ENCODE peak calls at places on chromosomes 16 and 17, in six cellular contexts. A is ascending aorta; Z is heart left ventricle; N is transverse colon; W is aorta; V is CD8-positive, alpha-beta T cell. Y is an unnamed sample.

GRCh38 chr17:80743181-80743771 is 198.6 kb downstream of the RPTOR start:
- DNase-seq in V (peak; percentile 63), A (no peak), N (no peak), W (no peak), Z (no peak), Y (no peak)

GRCh38 chr17:66233023-66233753 is 4.0 kb upstream of the APOH start:
- DNase-seq in N (no peak), A (no peak), Z (no peak), V (no peak), W (no peak), Y (no peak)

GRCh38 chr16:2458887-2459646 is 842 bp upstream of the TEDC2 start:
- DNase-seq in V (no peak), N (no peak), A (no peak), W (no peak), Z (no peak), Y (no peak)

GRCh38 chr17:45070001-45070400 is 8.9 kb downstream of the NMT1 start:
- DNase-seq in Z (no peak), A (no peak), N (no peak), V (no peak), W (no peak), Y (no peak)

GRCh38 chr16:23949630-23950290 is 114.0 kb downstream of the PRKCB start:
- DNase-seq in N (peak; percentile 67), W (peak; percentile 67), V (peak; percentile 81), A (peak; percentile 67), Z (peak; percentile 28), Y (peak; percentile 65)

GRCh38 chr16:27431773-27432599 is 30.0 kb downstream of the IL21R start:
- DNase-seq in A (peak; percentile 31), W (no peak), N (no peak), V (peak; percentile 5), Z (peak; percentile 10), Y (no peak)

GRCh38 chr17:2034157-2034556 is 4.2 kb downstream of the DPH1 start:
- DNase-seq in Z (no peak), A (no peak), W (no peak), V (no peak), N (no peak), Y (no peak)

GRCh38 chr17:36937961-36938565 is 788 bp downstream of the LHX1 start:
- DNase-seq in N (no peak), Z (no peak), W (no peak), V (no peak), A (peak; percentile 61), Y (no peak)

GRCh38 chr16:89201467-89202377 is 1.4 kb upstream of the SLC22A31 start:
- DNase-seq in Z (peak; percentile 42), V (peak; percentile 71), N (peak; percentile 91), W (peak; percentile 77), A (no peak), Y (peak; percentile 84)

GRCh38 chr17:81397314-81398169 is 2.3 kb downstream of the BAHCC1 start:
- DNase-seq in N (peak; percentile 47), V (no peak), W (no peak), A (no peak), Z (no peak), Y (no peak)

GRCh38 chr17:65786479-65786878 is 225.0 kb upstream of the AXIN2 start:
- DNase-seq in A (no peak), N (no peak), V (no peak), W (no peak), Z (no peak), Y (no peak)

GRCh38 chr17:82121660-82122629 is 23.9 kb upstream of the FASN start:
- DNase-seq in V (no peak), Z (no peak), A (no peak), N (no peak), W (no peak), Y (no peak)

GRCh38 chr17:74037320-74037719 is 166.2 kb upstream of the RPL38 start:
- DNase-seq in N (peak; percentile 18), A (no peak), W (no peak), V (no peak), Z (no peak), Y (no peak)

GRCh38 chr17:35906559-35907265 is 23.9 kb downstream of the RDM1 start:
- DNase-seq in N (no peak), W (no peak), Z (no peak), V (no peak), A (no peak), Y (no peak)

GRCh38 chr17:3903881-3904286 is 11.0 kb upstream of the CAMKK1 start:
- DNase-seq in V (no peak), A (no peak), W (peak; percentile 41), Z (no peak), N (no peak), Y (no peak)
- H3K4me3 ChIP-seq in V (no peak overlapping the region), A (no peak overlapping the region), W (no peak overlapping the region), Z (no peak overlapping the region), N (no peak overlapping the region), Y (no peak overlapping the region)

DNA sequence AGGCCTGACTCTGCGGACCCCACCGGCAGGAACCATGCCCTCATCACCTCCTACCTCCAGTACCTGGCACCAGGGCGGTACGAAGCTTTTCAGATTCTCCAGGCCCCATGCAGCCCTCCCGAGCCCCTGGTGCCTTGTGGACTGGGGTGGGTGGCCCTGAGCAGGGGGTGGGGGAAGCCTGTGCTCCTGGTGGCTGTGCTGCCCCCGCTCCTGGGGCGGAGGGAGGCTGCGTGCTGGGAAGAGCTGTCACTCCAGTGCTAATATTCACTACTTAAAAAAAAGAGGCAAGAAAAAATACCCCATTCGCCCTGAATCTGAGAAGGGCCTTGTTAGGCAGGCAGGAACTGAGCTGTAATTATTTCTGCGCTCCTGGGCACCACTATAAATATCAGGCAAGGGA is 111.8 kb downstream of the ENGASE start:
- DNase-seq in A (no peak), V (no peak), W (no peak), N (no peak), Z (no peak), Y (no peak)
- H3K27me3 ChIP-seq in A (peaks cover 9% of the 10 kb centered on the region), V (peaks cover 3% of the 10 kb centered on the region), W (no peaks in the 10 kb centered on the region), N (peaks cover 60% of the 10 kb centered on the region), Z (peaks cover 98% of the 10 kb centered on the region), Y (peaks cover 90% of the 10 kb centered on the region)

GRCh38 chr16:4433228-4433627 is 7.6 kb downstream of the DNAJA3 start:
- DNase-seq in V (no peak), Z (no peak), W (no peak), A (no peak), N (no peak), Y (no peak)
- H3K4me3 ChIP-seq in V (no peak overlapping the region), Z (no peak overlapping the region), W (no peak overlapping the region), A (no peak overlapping the region), N (no peak overlapping the region), Y (no peak overlapping the region)

DNA sequence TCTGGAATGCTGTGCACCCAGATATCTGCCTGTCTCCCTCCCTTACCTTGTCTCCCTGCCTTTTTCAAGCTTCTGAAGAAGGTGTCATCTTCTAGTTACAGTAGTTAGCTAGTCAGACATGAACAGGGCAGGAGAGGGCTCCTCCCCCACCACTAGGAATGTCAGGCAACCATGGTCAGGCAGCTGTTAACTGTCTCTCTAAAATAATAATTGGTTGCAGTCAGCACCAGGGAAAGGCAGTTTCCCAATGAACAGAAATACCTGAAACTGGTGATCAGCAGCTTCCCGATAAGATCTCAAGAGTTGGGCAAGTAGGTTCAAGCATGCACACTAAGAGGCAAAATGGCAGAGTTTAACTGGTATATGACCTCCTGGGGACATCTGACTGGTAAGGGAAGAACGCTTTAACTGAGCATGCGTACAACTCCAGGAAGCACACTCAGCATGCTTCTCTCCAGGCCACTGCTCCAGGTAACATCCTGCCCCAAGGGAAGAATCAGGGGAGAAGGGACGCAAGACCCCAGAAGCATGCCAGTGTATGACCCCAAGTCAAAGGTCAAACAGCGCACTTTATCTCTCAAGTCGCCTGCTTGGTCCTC is 12.6 kb upstream of the XYLT1 start:
- DNase-seq in V (no peak), Z (no peak), A (no peak), N (no peak), W (no peak), Y (no peak)
- H3K27me3 ChIP-seq in V (no peaks in the 10 kb centered on the region), Z (peaks cover 39% of the 10 kb centered on the region), A (no peaks in the 10 kb centered on the region), N (no peaks in the 10 kb centered on the region), W (peaks cover 3% of the 10 kb centered on the region), Y (no peaks in the 10 kb centered on the region)

DNA sequence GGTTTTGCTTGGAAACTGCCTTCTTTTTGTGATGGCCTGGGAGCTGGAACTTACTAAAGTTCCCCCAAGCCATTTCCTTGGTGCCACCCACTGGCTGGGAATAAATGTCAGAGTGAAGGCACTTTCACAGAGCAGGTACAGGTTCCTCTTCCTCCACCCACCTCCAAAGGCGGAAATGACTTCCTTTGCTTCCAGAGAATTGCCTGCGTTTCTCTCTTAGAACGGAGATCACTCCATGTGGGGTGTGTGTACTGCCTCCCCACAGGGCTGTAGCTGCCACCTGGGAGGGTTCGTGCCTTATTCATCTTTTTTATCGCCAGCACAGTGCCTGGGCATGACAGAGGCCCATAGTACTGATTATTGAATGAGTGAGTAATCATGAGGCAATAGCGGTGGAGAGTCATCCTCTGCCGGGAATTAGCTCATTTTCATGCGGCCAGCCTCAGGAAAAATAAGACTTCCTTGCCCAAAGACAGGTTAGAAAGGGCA is 32.2 kb upstream of the HAS3 start:
- DNase-seq in V (no peak), N (no peak), Z (no peak), W (no peak), A (no peak), Y (no peak)
- H3K4me3 ChIP-seq in V (no peak overlapping the region), N (no peak overlapping the region), Z (no peak overlapping the region), W (no peak overlapping the region), A (no peak overlapping the region), Y (no peak overlapping the region)

GRCh38 chr16:59342669-59343068 is 608.6 kb upstream of the GOT2 start:
- DNase-seq in V (no peak), Z (no peak), A (no peak), N (no peak), W (no peak), Y (no peak)

GRCh38 chr16:59341368-59341767 is 607.3 kb upstream of the GOT2 start:
- DNase-seq in A (no peak), W (no peak), N (no peak), Z (no peak), V (no peak), Y (no peak)

GRCh38 chr16:59339871-59340270 is 605.8 kb upstream of the GOT2 start:
- DNase-seq in N (no peak), V (no peak), A (no peak), W (no peak), Z (no peak), Y (no peak)
- H3K27me3 ChIP-seq in N (no peaks in the 10 kb centered on the region), V (no peaks in the 10 kb centered on the region), A (no peaks in the 10 kb centered on the region), W (peaks cover 3% of the 10 kb centered on the region), Z (peaks cover 6% of the 10 kb centered on the region), Y (no peaks in the 10 kb centered on the region)

GRCh38 chr17:179066-179432 is 2.4 kb downstream of the DOC2B start:
- DNase-seq in V (no peak), A (no peak), N (no peak), W (no peak), Z (no peak), Y (no peak)

GRCh38 chr17:182164-182751 is 808 bp upstream of the DOC2B start:
- DNase-seq in Z (no peak), W (no peak), V (no peak), A (no peak), N (no peak), Y (peak; percentile 75)

GRCh38 chr17:179721-180379 is 1.6 kb downstream of the DOC2B start:
- DNase-seq in A (no peak), N (no peak), Z (no peak), W (no peak), V (no peak), Y (no peak)

GRCh38 chr17:181213-182163 is at the start of gene DOC2B:
- DNase-seq in N (peak; percentile 39), A (no peak), W (no peak), Z (peak; percentile 63), V (no peak), Y (peak; percentile 68)

GRCh38 chr17:180380-181212 is 854 bp downstream of the DOC2B start:
- DNase-seq in V (no peak), A (no peak), W (no peak), Z (peak; percentile 43), N (no peak), Y (no peak)
- H3K4me3 ChIP-seq in V (no peak overlapping the region), A (peak overlapping the region; percentile 47), W (no peak overlapping the region), Z (peak overlapping the region; percentile 50), N (peak overlapping the region; percentile 13), Y (peak overlapping the region; percentile 50)

GRCh38 chr17:76953926-76954325 is 85.7 kb downstream of the MGAT5B start:
- DNase-seq in A (no peak), Z (no peak), V (no peak), W (no peak), N (no peak), Y (no peak)
- H3K27me3 ChIP-seq in A (no peaks in the 10 kb centered on the region), Z (peaks cover 8% of the 10 kb centered on the region), V (no peaks in the 10 kb centered on the region), W (no peaks in the 10 kb centered on the region), N (peaks cover 15% of the 10 kb centered on the region), Y (peaks cover 17% of the 10 kb centered on the region)

Y was measured in lower lobe of right lung.